ENCODE peak calls at places on chromosome 3, in six cellular contexts. U is cortex of kidney, I is lower lobe of right lung, M is GM04504, K is B cell, D is fibroblast of pulmonary artery. F is an unnamed sample.

GRCh38 chr3:191428177-191428576 is 32.8 kb upstream of the PYDC2 start:
- DNase-seq in M (no peak), U (no peak), D (no peak), I (no peak), K (no peak), F (no peak)

GRCh38 chr3:150770662-150771061 is 7.7 kb upstream of the SIAH2 start:
- DNase-seq in D (no peak), U (no peak), M (no peak), I (no peak), K (no peak), F (no peak)

GRCh38 chr3:61857297-61857696 is 295.9 kb downstream of the PTPRG start:
- DNase-seq in D (peak), K (no peak), U (no peak), M (no peak), I (no peak), F (no peak)

GRCh38 chr3:15159501-15160136 is 46.4 kb upstream of the CAPN7 start:
- DNase-seq in U (no peak), M (no peak), I (no peak), K (no peak), D (peak), F (no peak)

GRCh38 chr3:59803269-59803668 is 753.4 kb upstream of the CFAP20DC start:
- DNase-seq in U (no peak), K (no peak), D (no peak), M (no peak), I (no peak), F (no peak)

GRCh38 chr3:24857945-24858344 is 363.3 kb upstream of the THRB start:
- DNase-seq in I (no peak), D (no peak), M (no peak), K (no peak), U (no peak), F (no peak)

GRCh38 chr3:144762091-144762490 is 790.5 kb downstream of the DIPK2A start:
- DNase-seq in U (no peak), M (no peak), K (no peak), D (no peak), I (no peak), F (no peak)

GRCh38 chr3:192514081-192514753 is 213.1 kb downstream of the FGF12 start:
- DNase-seq in U (no peak), K (no peak), D (peak), I (no peak), M (no peak), F (no peak)

GRCh38 chr3:126558336-126559071 is at the start of gene C3orf22:
- DNase-seq in M (no peak), I (no peak), U (no peak), D (no peak), K (no peak), F (no peak)

GRCh38 chr3:69768436-69768835 is 29.2 kb downstream of the MITF start:
- DNase-seq in D (no peak), M (no peak), U (no peak), K (no peak), I (no peak), F (no peak)

GRCh38 chr3:7630351-7630911 is 769.5 kb downstream of the GRM7 start:
- DNase-seq in M (no peak), U (no peak), I (no peak), D (peak), K (no peak), F (no peak)

GRCh38 chr3:177982034-177982433 is 554.2 kb upstream of the KCNMB2 start:
- DNase-seq in U (no peak), K (no peak), M (no peak), D (peak), I (no peak), F (no peak)

GRCh38 chr3:138081371-138082084 is 33.9 kb downstream of the DZIP1L start:
- DNase-seq in K (no peak), U (no peak), I (no peak), D (peak), M (no peak), F (peak)

F was measured in skeletal muscle cell.